ENCODE peak calls at places on chromosome 13, in five cellular contexts. Y is uterus, G is adrenal gland, I is IMR-90, J is breast epithelium. D is an unnamed sample.

GRCh38 chr13:102400619-102401125 is 1.2 kb downstream of the FGF14 start:
- DNase-seq in Y (peak; percentile 17), G (no peak), I (no peak), J (no peak), D (no peak)

GRCh38 chr13:103403148-103403740 is 337.0 kb upstream of the SLC10A2 start:
- DNase-seq in Y (no peak), G (no peak), I (no peak), J (no peak), D (no peak)

GRCh38 chr13:101626925-101627555 is 174.6 kb downstream of the ITGBL1 start:
- DNase-seq in Y (no peak), G (no peak), I (peak; percentile 2), J (no peak), D (peak; percentile 32)

GRCh38 chr13:79541426-79542049 is 60.6 kb downstream of the NDFIP2 start:
- DNase-seq in Y (no peak), G (no peak), I (peak; percentile 73), J (no peak), D (no peak)

GRCh38 chr13:69101841-69102240 is 1005.8 kb upstream of the ATXN8OS start:
- DNase-seq in Y (no peak), G (no peak), I (no peak), J (no peak), D (no peak)

GRCh38 chr13:94462670-94463069 is 16.8 kb downstream of the DCT start:
- DNase-seq in Y (no peak), G (no peak), I (no peak), J (no peak), D (no peak)

GRCh38 chr13:98492335-98493034 is 84.4 kb downstream of the STK24 start:
- DNase-seq in Y (no peak), G (no peak), I (peak; percentile 50), J (no peak), D (no peak)

GRCh38 chr13:28423010-28423409 is 71.9 kb downstream of the FLT1 start:
- DNase-seq in Y (no peak), G (peak; percentile 39), I (no peak), J (no peak), D (no peak)

GRCh38 chr13:113304121-113304520 is 7.1 kb downstream of the LAMP1 start:
- DNase-seq in Y (no peak), G (no peak), I (no peak), J (no peak), D (no peak)

DNA sequence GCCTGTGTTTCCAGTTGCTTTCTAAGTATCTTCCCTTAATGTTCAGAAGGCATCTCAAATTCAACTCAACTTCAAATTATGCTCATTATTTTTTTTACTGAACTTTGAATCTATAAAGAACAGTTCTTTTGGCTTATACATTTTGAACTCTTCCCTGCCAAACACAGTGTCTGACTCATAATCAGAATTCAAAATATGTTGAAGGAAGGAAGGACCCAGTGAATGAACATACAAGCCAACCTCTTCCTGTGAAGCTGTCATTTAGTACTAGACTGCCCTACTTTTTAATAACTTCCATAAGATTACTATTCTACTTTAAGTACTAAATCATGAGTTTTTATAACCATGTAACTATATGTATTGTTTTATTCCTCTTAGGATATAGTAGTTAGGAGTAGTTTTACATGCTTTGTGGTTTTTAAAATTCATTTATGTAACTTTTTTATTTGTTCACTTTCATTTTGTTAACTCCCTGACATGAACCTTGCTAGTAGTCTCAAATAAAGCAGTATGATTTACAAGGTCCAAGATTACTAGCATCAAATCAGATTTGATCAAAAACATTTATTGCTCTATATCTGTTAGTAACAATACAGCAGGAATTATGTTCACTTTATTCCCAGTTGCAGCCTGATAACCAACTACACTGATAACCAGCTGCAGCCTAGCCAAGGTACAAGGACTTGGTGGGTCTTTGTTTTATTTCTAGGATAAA is 6.4 kb downstream of the NUDT15 start:
- DNase-seq in Y (no peak), G (no peak), I (peak; percentile 73), J (no peak), D (no peak)
- H3K36me3 ChIP-seq in Y (no peaks in the 10 kb centered on the region), G (no peaks in the 10 kb centered on the region), I (peaks cover 8% of the 10 kb centered on the region), J (no peaks in the 10 kb centered on the region), D (peaks cover 43% of the 10 kb centered on the region)

GRCh38 chr13:40342461-40342860 is 324.0 kb downstream of the FOXO1 start:
- DNase-seq in Y (no peak), G (no peak), I (no peak), J (no peak), D (no peak)
- H3K27ac ChIP-seq in Y (no peak overlapping the region), G (no peak overlapping the region), I (no peak overlapping the region), J (no peak overlapping the region), D (no peak overlapping the region)

GRCh38 chr13:20983386-20983785 is 78.0 kb downstream of the LATS2 start:
- DNase-seq in Y (no peak), G (no peak), I (no peak), J (no peak), D (no peak)
- H3K36me3 ChIP-seq in Y (no peaks in the 10 kb centered on the region), G (no peaks in the 10 kb centered on the region), I (peaks cover 61% of the 10 kb centered on the region), J (peaks cover 26% of the 10 kb centered on the region), D (peaks cover 86% of the 10 kb centered on the region)

GRCh38 chr13:41645313-41645712 is 188.0 kb downstream of the RGCC start:
- DNase-seq in Y (peak; percentile 60), G (peak; percentile 35), I (peak; percentile 90), J (peak; percentile 37), D (peak; percentile 49)
- H3K27ac ChIP-seq in Y (peak overlapping the region; percentile 29), G (no peak overlapping the region), I (peak overlapping the region; percentile 85), J (peak overlapping the region; percentile 64), D (peak overlapping the region; percentile 88)

GRCh38 chr13:111175948-111176347 is 60.8 kb downstream of the ARHGEF7 start:
- DNase-seq in Y (no peak), G (no peak), I (no peak), J (no peak), D (no peak)

GRCh38 chr13:111168116-111168515 is 53.0 kb downstream of the ARHGEF7 start:
- DNase-seq in Y (no peak), G (no peak), I (no peak), J (no peak), D (peak; percentile 49)

GRCh38 chr13:111175372-111175771 is 60.3 kb downstream of the ARHGEF7 start:
- DNase-seq in Y (no peak), G (no peak), I (no peak), J (no peak), D (peak; percentile 51)

GRCh38 chr13:111174377-111174776 is 59.3 kb downstream of the ARHGEF7 start:
- DNase-seq in Y (no peak), G (no peak), I (no peak), J (no peak), D (no peak)

DNA sequence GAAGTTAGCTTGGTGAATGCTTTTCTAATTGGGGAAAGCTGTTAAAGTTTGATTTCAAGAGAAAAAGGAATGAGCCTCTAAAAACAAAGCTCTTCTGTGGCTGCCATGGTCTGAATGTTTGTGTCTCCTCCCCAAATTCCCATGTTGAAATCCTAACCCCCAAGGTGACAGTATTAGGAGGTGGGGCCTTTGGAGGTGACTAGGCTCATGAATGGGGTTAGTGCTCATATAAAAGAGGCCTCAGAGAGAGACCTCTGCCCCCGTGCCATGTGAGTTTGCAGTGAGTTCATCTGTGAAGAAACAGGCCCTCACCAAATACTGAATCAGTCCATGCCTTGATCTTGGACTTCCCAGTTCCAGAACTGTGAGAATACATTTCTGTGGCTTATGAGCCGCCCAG is 56.5 kb downstream of the ARHGEF7 start:
- DNase-seq in Y (no peak), G (no peak), I (peak; percentile 22), J (no peak), D (no peak)
- H3K36me3 ChIP-seq in Y (no peaks in the 10 kb centered on the region), G (no peaks in the 10 kb centered on the region), I (peaks cover 16% of the 10 kb centered on the region), J (no peaks in the 10 kb centered on the region), D (peaks cover 84% of the 10 kb centered on the region)